ENCODE peak calls at places on chromosomes 3 and 15, in nine cellular contexts. One of them, this sample, is unnamed.

GRCh38 chr3:194326192-194327029 is 24.7 kb downstream of the CPN2 start:
- DNase-seq in left ventricle myocardium inferior: no peak
- DNase-seq in lung: no peak
- DNase-seq in uterus: no peak
- DNase-seq in thoracic aorta: no peak
- DNase-seq in esophagus muscularis mucosa: no peak
- DNase-seq in psoas muscle: no peak
- DNase-seq in stomach: no peak
- DNase-seq in IMR-90: no peak
- DNase-seq in this sample: no peak

GRCh38 chr15:43541785-43542184 is 24.4 kb downstream of the MAP1A start:
- DNase-seq in IMR-90: peak; percentile 30
- DNase-seq in esophagus muscularis mucosa: no peak
- DNase-seq in thoracic aorta: no peak
- DNase-seq in psoas muscle: no peak
- DNase-seq in stomach: no peak
- DNase-seq in uterus: no peak
- DNase-seq in lung: no peak
- DNase-seq in left ventricle myocardium inferior: no peak
- DNase-seq in this sample: no peak

GRCh38 chr3:134064081-134064480 is 34.4 kb upstream of the SLCO2A1 start:
- DNase-seq in IMR-90: no peak
- DNase-seq in uterus: no peak
- DNase-seq in esophagus muscularis mucosa: peak; percentile 64
- DNase-seq in lung: no peak
- DNase-seq in thoracic aorta: no peak
- DNase-seq in left ventricle myocardium inferior: no peak
- DNase-seq in stomach: no peak
- DNase-seq in psoas muscle: no peak
- DNase-seq in this sample: no peak

GRCh38 chr3:62954579-62954978 is 79.4 kb upstream of the CADPS start:
- DNase-seq in left ventricle myocardium inferior: no peak
- DNase-seq in IMR-90: no peak
- DNase-seq in stomach: no peak
- DNase-seq in lung: no peak
- DNase-seq in esophagus muscularis mucosa: no peak
- DNase-seq in uterus: no peak
- DNase-seq in psoas muscle: no peak
- DNase-seq in thoracic aorta: no peak
- DNase-seq in this sample: no peak

GRCh38 chr3:9473496-9473895 is 76.1 kb downstream of the SETD5 start:
- DNase-seq in left ventricle myocardium inferior: no peak
- DNase-seq in IMR-90: no peak
- DNase-seq in thoracic aorta: no peak
- DNase-seq in stomach: no peak
- DNase-seq in psoas muscle: no peak
- DNase-seq in lung: no peak
- DNase-seq in uterus: no peak
- DNase-seq in esophagus muscularis mucosa: no peak
- DNase-seq in this sample: no peak

GRCh38 chr3:41900265-41900664 is 61.6 kb downstream of the ULK4 start:
- DNase-seq in left ventricle myocardium inferior: no peak
- DNase-seq in lung: no peak
- DNase-seq in esophagus muscularis mucosa: no peak
- DNase-seq in thoracic aorta: no peak
- DNase-seq in IMR-90: peak; percentile 44
- DNase-seq in uterus: no peak
- DNase-seq in psoas muscle: no peak
- DNase-seq in stomach: no peak
- DNase-seq in this sample: peak; percentile 24

GRCh38 chr3:189787622-189788021 is 156.4 kb downstream of the TP63 start:
- DNase-seq in thoracic aorta: no peak
- DNase-seq in esophagus muscularis mucosa: no peak
- DNase-seq in left ventricle myocardium inferior: no peak
- DNase-seq in psoas muscle: no peak
- DNase-seq in IMR-90: peak; percentile 45
- DNase-seq in stomach: no peak
- DNase-seq in uterus: no peak
- DNase-seq in lung: no peak
- DNase-seq in this sample: peak; percentile 8

GRCh38 chr15:55909036-55909811 is 84.2 kb downstream of the NEDD4 start:
- DNase-seq in esophagus muscularis mucosa: no peak
- DNase-seq in left ventricle myocardium inferior: no peak
- DNase-seq in uterus: no peak
- DNase-seq in IMR-90: peak; percentile 70
- DNase-seq in stomach: no peak
- DNase-seq in thoracic aorta: no peak
- DNase-seq in lung: no peak
- DNase-seq in psoas muscle: peak; percentile 76
- DNase-seq in this sample: peak; percentile 34

GRCh38 chr3:156547637-156548036 is 7.3 kb downstream of the SSR3 start:
- DNase-seq in thoracic aorta: no peak
- DNase-seq in left ventricle myocardium inferior: no peak
- DNase-seq in uterus: no peak
- DNase-seq in psoas muscle: no peak
- DNase-seq in IMR-90: peak; percentile 56
- DNase-seq in lung: no peak
- DNase-seq in esophagus muscularis mucosa: no peak
- DNase-seq in stomach: no peak
- DNase-seq in this sample: peak; percentile 36

GRCh38 chr3:156539802-156540201 is 15.1 kb downstream of the SSR3 start:
- DNase-seq in thoracic aorta: no peak
- DNase-seq in uterus: no peak
- DNase-seq in stomach: no peak
- DNase-seq in left ventricle myocardium inferior: no peak
- DNase-seq in psoas muscle: no peak
- DNase-seq in lung: no peak
- DNase-seq in IMR-90: no peak
- DNase-seq in esophagus muscularis mucosa: no peak
- DNase-seq in this sample: no peak

GRCh38 chr3:156536524-156537316 is 18.2 kb downstream of the SSR3 start:
- DNase-seq in uterus: no peak
- DNase-seq in thoracic aorta: no peak
- DNase-seq in left ventricle myocardium inferior: no peak
- DNase-seq in psoas muscle: no peak
- DNase-seq in IMR-90: peak; percentile 60
- DNase-seq in esophagus muscularis mucosa: no peak
- DNase-seq in stomach: no peak
- DNase-seq in lung: no peak
- DNase-seq in this sample: no peak

GRCh38 chr3:156543043-156543555 is 11.8 kb downstream of the SSR3 start:
- DNase-seq in stomach: no peak
- DNase-seq in esophagus muscularis mucosa: no peak
- DNase-seq in uterus: no peak
- DNase-seq in lung: no peak
- DNase-seq in left ventricle myocardium inferior: no peak
- DNase-seq in IMR-90: no peak
- DNase-seq in thoracic aorta: no peak
- DNase-seq in psoas muscle: no peak
- DNase-seq in this sample: no peak

DNA sequence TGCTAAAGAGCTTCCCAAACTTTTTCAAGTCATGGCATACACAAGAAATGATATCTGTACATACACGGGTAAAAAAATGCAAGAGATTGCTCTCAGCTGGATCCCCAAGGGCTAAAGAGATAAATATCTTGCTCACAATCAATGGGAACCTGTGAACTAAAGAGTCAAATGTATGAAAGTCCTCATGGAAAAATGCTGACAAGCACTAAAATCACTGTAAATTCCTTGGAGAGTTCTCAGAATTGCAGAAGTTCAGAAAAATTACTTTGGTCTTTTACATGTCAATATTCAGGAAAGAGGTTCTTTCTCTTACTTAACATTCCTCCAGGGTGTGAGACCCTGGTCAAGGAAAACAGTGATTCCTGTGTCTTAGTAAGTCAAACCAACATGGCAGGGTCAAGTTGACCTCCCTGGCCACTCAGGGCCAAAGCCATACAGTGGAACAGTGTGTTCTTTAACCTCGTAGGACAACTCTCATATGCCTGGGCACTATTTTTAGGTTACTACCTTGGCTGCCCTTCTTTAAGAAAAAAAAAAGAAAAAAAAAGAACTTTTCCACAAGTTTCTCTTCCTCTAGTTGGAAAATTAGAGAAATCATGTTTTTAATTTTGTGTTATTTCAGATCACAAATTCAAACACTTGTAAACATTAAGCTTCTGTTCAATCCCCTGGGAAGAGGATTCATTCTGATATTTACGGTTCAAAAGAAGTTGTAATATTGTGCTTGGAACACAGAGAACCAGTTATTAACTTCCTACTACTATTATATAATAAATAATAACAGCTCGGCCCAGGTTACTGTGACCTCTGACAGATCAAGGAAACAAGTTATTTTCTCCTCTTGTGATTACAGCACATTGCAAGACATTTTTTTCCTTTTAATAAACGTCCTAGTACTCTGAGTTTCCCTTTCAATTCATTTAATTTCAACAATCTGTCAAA is 12.5 kb downstream of the SSR3 start:
- DNase-seq in lung: no peak
- DNase-seq in stomach: no peak
- DNase-seq in esophagus muscularis mucosa: no peak
- DNase-seq in psoas muscle: no peak
- DNase-seq in thoracic aorta: no peak
- DNase-seq in left ventricle myocardium inferior: no peak
- DNase-seq in IMR-90: no peak
- DNase-seq in uterus: no peak
- DNase-seq in this sample: no peak
- H3K36me3 ChIP-seq in lung: peaks cover 14% of the 10 kb centered on the region
- H3K36me3 ChIP-seq in stomach: peaks cover 78% of the 10 kb centered on the region
- H3K36me3 ChIP-seq in esophagus muscularis mucosa: peaks cover 5% of the 10 kb centered on the region
- H3K36me3 ChIP-seq in psoas muscle: peaks cover 9% of the 10 kb centered on the region
- H3K36me3 ChIP-seq in thoracic aorta: peaks cover 3% of the 10 kb centered on the region
- H3K36me3 ChIP-seq in left ventricle myocardium inferior: peaks cover 69% of the 10 kb centered on the region
- H3K36me3 ChIP-seq in IMR-90: peaks cover 28% of the 10 kb centered on the region
- H3K36me3 ChIP-seq in uterus: no peaks in the 10 kb centered on the region
- H3K36me3 ChIP-seq in this sample: peaks cover 74% of the 10 kb centered on the region

DNA sequence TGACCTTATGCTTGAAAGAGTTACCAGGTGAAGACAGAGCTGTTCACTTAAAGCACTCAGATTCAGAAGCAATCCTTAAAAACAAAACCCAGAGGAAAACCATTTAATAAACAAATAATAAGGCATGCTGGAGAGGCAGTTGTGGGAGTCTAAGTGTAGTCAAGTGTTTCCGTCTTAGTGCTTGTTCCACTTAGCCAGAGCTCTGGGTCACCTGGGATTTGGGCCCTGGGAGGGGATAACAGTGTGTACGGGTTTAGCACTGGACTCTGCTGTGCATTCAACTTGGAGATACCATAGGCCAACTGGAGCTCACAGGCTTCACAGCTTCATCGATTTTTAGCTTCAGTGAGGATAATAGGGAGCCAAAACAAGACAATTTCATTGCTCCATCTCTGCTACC is 444.6 kb downstream of the CNTN4 start:
- DNase-seq in thoracic aorta: no peak
- DNase-seq in esophagus muscularis mucosa: no peak
- DNase-seq in uterus: no peak
- DNase-seq in lung: peak; percentile 44
- DNase-seq in psoas muscle: no peak
- DNase-seq in stomach: no peak
- DNase-seq in left ventricle myocardium inferior: no peak
- DNase-seq in IMR-90: no peak
- DNase-seq in this sample: no peak
- TF ChIP-seq CTCF in thoracic aorta: no peak
- TF ChIP-seq CTCF in esophagus muscularis mucosa: no peak
- TF ChIP-seq CTCF in uterus: no peak
- TF ChIP-seq CTCF in lung: no peak
- TF ChIP-seq CTCF in psoas muscle: no peak
- TF ChIP-seq CTCF in stomach: no peak
- TF ChIP-seq CTCF in left ventricle myocardium inferior: no peak
- TF ChIP-seq CTCF in IMR-90: no peak
- TF ChIP-seq CTCF in this sample: no peak

GRCh38 chr15:57570340-57570739 is 21.4 kb upstream of the MYZAP start:
- DNase-seq in thoracic aorta: no peak
- DNase-seq in left ventricle myocardium inferior: no peak
- DNase-seq in lung: no peak
- DNase-seq in psoas muscle: no peak
- DNase-seq in stomach: no peak
- DNase-seq in IMR-90: no peak
- DNase-seq in esophagus muscularis mucosa: no peak
- DNase-seq in uterus: no peak
- DNase-seq in this sample: no peak

GRCh38 chr15:57570994-57571393 is 20.7 kb upstream of the MYZAP start:
- DNase-seq in thoracic aorta: no peak
- DNase-seq in esophagus muscularis mucosa: no peak
- DNase-seq in IMR-90: peak; percentile 21
- DNase-seq in left ventricle myocardium inferior: no peak
- DNase-seq in psoas muscle: no peak
- DNase-seq in stomach: no peak
- DNase-seq in lung: no peak
- DNase-seq in uterus: no peak
- DNase-seq in this sample: peak; percentile 56

GRCh38 chr15:57566840-57567239 is 24.9 kb upstream of the MYZAP start:
- DNase-seq in lung: no peak
- DNase-seq in thoracic aorta: no peak
- DNase-seq in stomach: peak; percentile 67
- DNase-seq in left ventricle myocardium inferior: peak; percentile 40
- DNase-seq in esophagus muscularis mucosa: no peak
- DNase-seq in IMR-90: no peak
- DNase-seq in uterus: no peak
- DNase-seq in psoas muscle: no peak
- DNase-seq in this sample: no peak

GRCh38 chr15:57565326-57565725 is 26.4 kb upstream of the MYZAP start:
- DNase-seq in IMR-90: peak; percentile 7
- DNase-seq in esophagus muscularis mucosa: no peak
- DNase-seq in psoas muscle: no peak
- DNase-seq in lung: no peak
- DNase-seq in thoracic aorta: no peak
- DNase-seq in left ventricle myocardium inferior: no peak
- DNase-seq in uterus: no peak
- DNase-seq in stomach: no peak
- DNase-seq in this sample: no peak

GRCh38 chr15:57567909-57568308 is 23.8 kb upstream of the MYZAP start:
- DNase-seq in lung: no peak
- DNase-seq in left ventricle myocardium inferior: no peak
- DNase-seq in psoas muscle: no peak
- DNase-seq in thoracic aorta: no peak
- DNase-seq in esophagus muscularis mucosa: no peak
- DNase-seq in IMR-90: no peak
- DNase-seq in stomach: no peak
- DNase-seq in uterus: no peak
- DNase-seq in this sample: no peak
- H3K27ac ChIP-seq in lung: peak overlapping the region; percentile 40
- H3K27ac ChIP-seq in left ventricle myocardium inferior: peak overlapping the region; percentile 75
- H3K27ac ChIP-seq in psoas muscle: no peak overlapping the region
- H3K27ac ChIP-seq in thoracic aorta: no peak overlapping the region
- H3K27ac ChIP-seq in esophagus muscularis mucosa: no peak overlapping the region
- H3K27ac ChIP-seq in IMR-90: no peak overlapping the region
- H3K27ac ChIP-seq in stomach: no peak overlapping the region
- H3K27ac ChIP-seq in uterus: peak overlapping the region; percentile 85
- H3K27ac ChIP-seq in this sample: no peak overlapping the region

GRCh38 chr15:64982472-64982871 is 7.2 kb downstream of the SPG21 start:
- DNase-seq in left ventricle myocardium inferior: no peak
- DNase-seq in IMR-90: peak; percentile 49
- DNase-seq in uterus: no peak
- DNase-seq in psoas muscle: no peak
- DNase-seq in esophagus muscularis mucosa: no peak
- DNase-seq in stomach: no peak
- DNase-seq in thoracic aorta: no peak
- DNase-seq in lung: no peak
- DNase-seq in this sample: no peak

GRCh38 chr15:64975390-64975789 is 14.3 kb downstream of the SPG21 start:
- DNase-seq in stomach: no peak
- DNase-seq in psoas muscle: no peak
- DNase-seq in left ventricle myocardium inferior: no peak
- DNase-seq in thoracic aorta: no peak
- DNase-seq in lung: no peak
- DNase-seq in esophagus muscularis mucosa: no peak
- DNase-seq in uterus: no peak
- DNase-seq in IMR-90: peak; percentile 12
- DNase-seq in this sample: no peak

GRCh38 chr15:64981812-64982431 is 7.8 kb downstream of the SPG21 start:
- DNase-seq in stomach: no peak
- DNase-seq in esophagus muscularis mucosa: no peak
- DNase-seq in uterus: no peak
- DNase-seq in thoracic aorta: no peak
- DNase-seq in IMR-90: no peak
- DNase-seq in left ventricle myocardium inferior: no peak
- DNase-seq in lung: no peak
- DNase-seq in psoas muscle: no peak
- DNase-seq in this sample: no peak

GRCh38 chr15:64979252-64979710 is 10.4 kb downstream of the SPG21 start:
- DNase-seq in esophagus muscularis mucosa: no peak
- DNase-seq in thoracic aorta: no peak
- DNase-seq in lung: no peak
- DNase-seq in stomach: no peak
- DNase-seq in uterus: no peak
- DNase-seq in IMR-90: no peak
- DNase-seq in psoas muscle: no peak
- DNase-seq in left ventricle myocardium inferior: no peak
- DNase-seq in this sample: no peak
- H3K36me3 ChIP-seq in esophagus muscularis mucosa: peaks cover 29% of the 10 kb centered on the region
- H3K36me3 ChIP-seq in thoracic aorta: peaks cover 16% of the 10 kb centered on the region
- H3K36me3 ChIP-seq in lung: peaks cover 17% of the 10 kb centered on the region
- H3K36me3 ChIP-seq in stomach: peaks cover 82% of the 10 kb centered on the region
- H3K36me3 ChIP-seq in uterus: no peaks in the 10 kb centered on the region
- H3K36me3 ChIP-seq in IMR-90: peaks cover 30% of the 10 kb centered on the region
- H3K36me3 ChIP-seq in psoas muscle: peaks cover 3% of the 10 kb centered on the region
- H3K36me3 ChIP-seq in left ventricle myocardium inferior: peaks cover 62% of the 10 kb centered on the region
- H3K36me3 ChIP-seq in this sample: peaks cover 15% of the 10 kb centered on the region